ENCODE peak calls at places on chromosome 19, in ten cellular contexts. U is adrenal gland, P is H54, A is A549, H is IMR-90, G is right lobe of liver, S is transverse colon, Z is sigmoid colon, K is prostate gland, M is H1. D is an unnamed sample.

GRCh38 chr19:52428937-52429336 is at the start of gene ZNF534:
- DNase-seq in H (no peak), M (no peak), S (no peak), K (no peak), G (no peak), Z (no peak), U (no peak), P (no peak), A (no peak), D (no peak)

GRCh38 chr19:43820098-43820860 is 6.8 kb upstream of the ZNF283 start:
- DNase-seq in Z (peak; percentile 67), A (peak; percentile 35), P (no peak), U (peak; percentile 48), K (no peak), H (peak; percentile 42), M (no peak), S (no peak), G (no peak), D (no peak)

GRCh38 chr19:50952890-50953289 is at the start of gene KLK5:
- DNase-seq in M (no peak), S (no peak), K (no peak), A (no peak), H (no peak), P (peak; percentile 37), Z (no peak), U (no peak), G (no peak), D (no peak)

GRCh38 chr19:14370169-14370998 is 10.9 kb upstream of the ADGRE5 start:
- DNase-seq in K (no peak), S (no peak), Z (no peak), U (no peak), G (no peak), M (no peak), P (no peak), A (no peak), H (no peak), D (no peak)

GRCh38 chr19:35298561-35298972 is 6.6 kb downstream of the MAG start:
- DNase-seq in P (no peak), U (no peak), S (no peak), G (no peak), A (no peak), H (no peak), Z (no peak), M (no peak), K (no peak), D (no peak)

GRCh38 chr19:19657397-19657783 is 6.1 kb downstream of the ATP13A1 start:
- DNase-seq in A (no peak), H (no peak), U (no peak), Z (no peak), G (peak; percentile 22), S (no peak), P (peak; percentile 0), K (no peak), M (no peak), D (no peak)

GRCh38 chr19:1125601-1126533 is 22.1 kb downstream of the GPX4 start:
- DNase-seq in Z (no peak), P (peak; percentile 89), G (no peak), M (no peak), S (no peak), U (peak; percentile 75), K (no peak), H (peak; percentile 41), A (no peak), D (no peak)

GRCh38 chr19:39310558-39311311 is 9.9 kb downstream of the LRFN1 start:
- DNase-seq in H (no peak), M (no peak), A (no peak), U (no peak), G (no peak), K (no peak), P (no peak), Z (no peak), S (no peak), D (no peak)

GRCh38 chr19:48633148-48634035 is 3.8 kb downstream of the DBP start:
- DNase-seq in Z (no peak), M (no peak), A (no peak), G (no peak), S (peak; percentile 70), K (no peak), P (no peak), H (no peak), U (peak; percentile 66), D (no peak)

GRCh38 chr19:48635263-48635965 is 1.8 kb downstream of the DBP start:
- DNase-seq in S (peak; percentile 82), M (peak; percentile 84), K (peak; percentile 73), U (peak; percentile 81), P (no peak), G (peak; percentile 84), H (no peak), A (peak; percentile 74), Z (peak; percentile 88), D (peak; percentile 81)

GRCh38 chr19:48635966-48636858 is 967 bp downstream of the DBP start:
- DNase-seq in U (peak; percentile 76), H (no peak), S (peak; percentile 63), A (no peak), Z (peak; percentile 78), P (no peak), M (peak; percentile 60), K (no peak), G (peak; percentile 63), D (no peak)

GRCh38 chr19:48634036-48634342 is 3.2 kb downstream of the DBP start:
- DNase-seq in Z (no peak), P (no peak), M (no peak), K (no peak), U (no peak), H (no peak), G (no peak), S (no peak), A (no peak), D (no peak)

DNA sequence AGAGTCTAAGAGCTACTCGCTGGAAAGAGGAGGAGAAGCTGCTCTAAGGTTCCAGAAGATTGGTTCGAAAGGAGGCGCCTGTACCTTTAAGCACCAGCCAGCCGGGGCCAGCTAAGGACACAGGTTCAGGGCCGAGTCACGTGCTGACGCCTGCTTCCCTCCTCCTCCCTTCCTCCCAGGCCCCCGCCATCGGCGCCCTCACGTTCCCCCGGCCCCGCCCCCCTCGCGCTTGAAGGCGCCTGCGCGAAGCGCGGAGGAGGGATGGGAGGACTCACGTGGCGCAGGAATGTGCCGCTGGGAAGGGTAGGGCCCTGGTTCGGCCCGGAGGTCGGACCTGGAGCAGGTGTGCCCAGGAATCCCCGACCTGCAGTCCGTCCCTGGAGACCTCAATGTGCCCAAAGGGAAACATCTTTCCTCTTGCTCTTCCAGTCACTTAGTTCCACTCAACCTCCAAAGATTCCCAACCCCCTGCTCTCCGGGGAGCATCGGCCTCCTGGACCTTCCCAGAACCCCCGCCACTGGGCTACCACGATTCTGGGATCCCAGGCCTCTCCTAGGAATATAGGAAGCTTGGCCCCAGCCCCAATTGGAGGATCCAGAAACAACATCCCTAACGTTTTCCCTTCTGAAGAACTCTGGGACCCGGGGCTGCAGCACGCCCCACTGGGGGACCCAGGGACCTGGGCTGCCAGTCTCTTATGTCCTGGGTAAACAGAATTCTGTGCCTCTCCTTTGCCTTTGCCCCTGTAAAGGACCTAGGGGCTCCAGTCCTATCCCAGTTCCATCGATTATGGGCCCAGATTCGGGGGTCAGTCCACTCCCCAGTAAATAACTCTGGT is 2.5 kb downstream of the DBP start:
- DNase-seq in K (peak; percentile 97), S (peak; percentile 98), Z (peak; percentile 99), A (peak; percentile 91), U (peak; percentile 98), P (peak; percentile 79), M (peak; percentile 97), H (peak; percentile 92), G (peak; percentile 98), D (peak; percentile 98)
- TF ChIP-seq POLR2A in K (peak; percentile 86), S (peak; percentile 72), Z (peak; percentile 79), A (peak; percentile 67), U (peak; percentile 25), P (no peak), M (peak; percentile 69), H (no peak), G (peak; percentile 56), D (peak; percentile 50)

GRCh38 chr19:46660601-46661019 is 372 bp downstream of the DACT3 start:
- DNase-seq in P (no peak), S (no peak), Z (no peak), M (no peak), H (no peak), K (no peak), U (no peak), G (no peak), A (no peak), D (no peak)
- TF ChIP-seq POLR2A in P (no peak), S (no peak), Z (no peak), M (no peak), H (no peak), K (no peak), U (no peak), G (no peak), A (no peak), D (no peak)

DNA sequence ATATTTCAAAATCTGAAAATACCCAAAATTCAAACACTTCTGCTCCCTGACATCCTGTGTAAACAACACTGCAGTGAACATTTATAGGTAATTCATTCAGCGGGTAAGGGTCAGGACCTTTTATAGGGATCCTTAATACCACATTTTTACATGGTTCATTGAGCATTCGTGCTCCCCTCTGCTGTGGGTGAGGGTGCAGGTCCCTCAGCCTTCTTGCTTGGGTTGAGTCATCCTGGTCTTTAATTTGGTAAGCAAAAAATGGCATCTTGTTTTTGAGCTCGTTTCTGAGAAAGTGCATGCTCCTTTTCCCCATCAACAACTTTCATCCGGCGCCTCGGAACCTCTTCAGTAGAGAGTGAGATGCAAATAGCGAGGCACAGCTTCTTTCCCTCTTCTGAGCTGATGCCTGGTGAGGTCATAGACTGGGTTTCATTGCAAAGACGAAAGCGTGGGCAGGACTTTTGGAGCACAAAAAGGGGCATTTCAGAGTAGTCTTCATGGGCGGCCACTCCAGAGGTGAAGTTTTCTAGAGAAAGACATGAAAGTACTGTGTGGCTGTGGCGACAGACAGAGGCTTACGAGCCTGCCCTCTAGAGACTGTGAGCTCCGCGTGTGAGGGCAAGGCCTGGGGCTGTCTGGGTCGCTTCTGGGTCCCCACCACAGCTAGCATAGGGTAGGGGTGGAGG is 44.5 kb downstream of the BBC3 start:
- DNase-seq in K (no peak), Z (no peak), M (no peak), P (no peak), A (no peak), S (peak; percentile 30), G (no peak), H (no peak), U (no peak), D (no peak)
- TF ChIP-seq POLR2A in K (no peak), Z (no peak), M (no peak), P (no peak), A (no peak), S (no peak), G (no peak), H (no peak), U (no peak), D (no peak)

GRCh38 chr19:4442846-4443146 is 14.8 kb downstream of the UBXN6 start:
- DNase-seq in M (no peak), Z (no peak), A (no peak), U (no peak), S (no peak), H (no peak), K (no peak), P (no peak), G (no peak), D (no peak)

GRCh38 chr19:4443188-4443587 is 14.4 kb downstream of the UBXN6 start:
- DNase-seq in G (no peak), P (no peak), S (no peak), M (peak; percentile 51), K (no peak), Z (no peak), U (no peak), A (no peak), H (no peak), D (no peak)

GRCh38 chr19:4441994-4442845 is 15.4 kb downstream of the UBXN6 start:
- DNase-seq in K (no peak), H (no peak), P (no peak), S (no peak), A (no peak), M (no peak), G (no peak), Z (no peak), U (no peak), D (no peak)

GRCh38 chr19:4444765-4445741 is 12.5 kb downstream of the UBXN6 start:
- DNase-seq in S (no peak), M (peak; percentile 52), A (no peak), K (no peak), G (no peak), H (no peak), Z (no peak), U (peak; percentile 81), P (no peak), D (no peak)

DNA sequence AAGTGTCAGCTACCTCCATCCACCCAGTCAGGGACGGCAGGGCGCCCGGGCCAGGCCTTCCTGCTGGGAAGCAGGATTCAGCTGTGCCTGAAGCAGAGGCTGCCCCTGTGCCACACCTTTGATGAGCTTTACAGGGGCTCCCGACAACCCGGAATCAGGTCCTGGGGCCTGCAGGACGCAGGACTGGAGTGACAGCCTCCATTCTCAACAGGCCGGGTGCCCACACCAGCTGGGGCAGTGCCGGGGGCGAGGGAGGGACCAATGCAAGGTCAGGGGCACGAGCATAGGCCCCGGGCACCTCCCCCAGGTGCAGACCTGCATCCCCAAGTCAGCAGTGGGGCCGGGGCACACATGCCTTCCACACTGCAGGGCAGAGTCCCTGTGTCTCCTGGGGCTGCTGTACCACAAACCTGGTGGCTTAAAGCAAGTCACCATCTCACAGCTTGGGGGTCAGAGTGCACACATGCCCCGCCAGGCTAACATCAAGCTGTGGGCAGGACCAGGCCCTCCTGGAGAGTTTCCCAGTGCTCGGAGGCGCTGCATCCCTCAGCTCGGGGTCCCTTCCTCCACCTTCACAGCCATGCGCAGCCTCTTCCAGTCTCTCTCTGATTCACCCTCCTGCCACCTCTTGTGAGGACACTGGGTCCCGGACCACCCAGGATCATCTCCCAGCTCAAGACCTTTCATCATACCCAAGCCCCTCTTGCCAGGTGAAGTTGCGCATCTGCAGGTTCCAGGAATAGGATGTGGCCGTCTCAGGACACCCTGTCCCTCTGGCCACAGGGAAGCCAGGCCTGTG is 13.4 kb downstream of the UBXN6 start:
- DNase-seq in S (no peak), K (no peak), H (no peak), P (no peak), U (peak; percentile 35), M (no peak), G (no peak), A (no peak), Z (no peak), D (no peak)
- TF ChIP-seq POLR2A in S (no peak), K (no peak), H (no peak), P (no peak), U (no peak), M (peak; percentile 40), G (no peak), A (no peak), Z (no peak), D (peak; percentile 26)